ENCODE peak calls at places on chromosomes 7 and 10, in eight cellular contexts. One of them, this sample, is unnamed.

GRCh38 chr10:19713800-19714525 is 102.3 kb upstream of the PLXDC2 start:
- DNase-seq in IMR-90: no peak
- DNase-seq in H1: peak; percentile 44
- DNase-seq in HCT116: no peak
- DNase-seq in Peyer's patch: no peak
- DNase-seq in lower lobe of right lung: no peak
- DNase-seq in bronchial epithelial cell: no peak
- DNase-seq in esophagus muscularis mucosa: no peak
- DNase-seq in this sample: no peak

GRCh38 chr7:28130277-28130676 is 50.3 kb downstream of the JAZF1 start:
- DNase-seq in IMR-90: peak; percentile 95
- DNase-seq in lower lobe of right lung: no peak
- DNase-seq in bronchial epithelial cell: no peak
- DNase-seq in HCT116: no peak
- DNase-seq in Peyer's patch: no peak
- DNase-seq in H1: no peak
- DNase-seq in esophagus muscularis mucosa: no peak
- DNase-seq in this sample: peak; percentile 83

GRCh38 chr7:37757563-37757962 is 74.0 kb downstream of the GPR141 start:
- DNase-seq in Peyer's patch: no peak
- DNase-seq in HCT116: no peak
- DNase-seq in lower lobe of right lung: no peak
- DNase-seq in IMR-90: no peak
- DNase-seq in bronchial epithelial cell: no peak
- DNase-seq in esophagus muscularis mucosa: no peak
- DNase-seq in H1: no peak
- DNase-seq in this sample: no peak

GRCh38 chr10:73218466-73219191 is 28.4 kb downstream of the DNAJC9 start:
- DNase-seq in bronchial epithelial cell: peak; percentile 26
- DNase-seq in esophagus muscularis mucosa: no peak
- DNase-seq in HCT116: peak; percentile 19
- DNase-seq in H1: no peak
- DNase-seq in IMR-90: peak; percentile 28
- DNase-seq in Peyer's patch: no peak
- DNase-seq in lower lobe of right lung: no peak
- DNase-seq in this sample: no peak

GRCh38 chr10:99234739-99235468 is 748 bp downstream of the HPSE2 start:
- DNase-seq in HCT116: no peak
- DNase-seq in lower lobe of right lung: no peak
- DNase-seq in esophagus muscularis mucosa: no peak
- DNase-seq in bronchial epithelial cell: no peak
- DNase-seq in Peyer's patch: no peak
- DNase-seq in IMR-90: peak; percentile 0
- DNase-seq in H1: no peak
- DNase-seq in this sample: no peak

GRCh38 chr7:72244826-72245398 is 167.2 kb downstream of the CALN1 start:
- DNase-seq in IMR-90: no peak
- DNase-seq in lower lobe of right lung: no peak
- DNase-seq in bronchial epithelial cell: no peak
- DNase-seq in HCT116: no peak
- DNase-seq in H1: no peak
- DNase-seq in Peyer's patch: no peak
- DNase-seq in esophagus muscularis mucosa: no peak
- DNase-seq in this sample: no peak

GRCh38 chr10:110141185-110141584 is 66.2 kb upstream of the MXI1 start:
- DNase-seq in Peyer's patch: no peak
- DNase-seq in IMR-90: peak; percentile 21
- DNase-seq in HCT116: no peak
- DNase-seq in lower lobe of right lung: no peak
- DNase-seq in bronchial epithelial cell: peak; percentile 74
- DNase-seq in esophagus muscularis mucosa: no peak
- DNase-seq in H1: no peak
- DNase-seq in this sample: no peak

GRCh38 chr7:101923276-101923985 is 106.0 kb downstream of the CUX1 start:
- DNase-seq in H1: no peak
- DNase-seq in HCT116: no peak
- DNase-seq in Peyer's patch: no peak
- DNase-seq in IMR-90: peak; percentile 55
- DNase-seq in bronchial epithelial cell: no peak
- DNase-seq in lower lobe of right lung: peak; percentile 18
- DNase-seq in esophagus muscularis mucosa: no peak
- DNase-seq in this sample: peak; percentile 65

GRCh38 chr10:73413528-73414229 is at the start of gene ANXA7:
- DNase-seq in lower lobe of right lung: peak; percentile 97
- DNase-seq in Peyer's patch: peak; percentile 91
- DNase-seq in bronchial epithelial cell: peak; percentile 75
- DNase-seq in HCT116: peak; percentile 68
- DNase-seq in H1: peak; percentile 62
- DNase-seq in esophagus muscularis mucosa: peak; percentile 96
- DNase-seq in IMR-90: peak; percentile 75
- DNase-seq in this sample: peak; percentile 96

GRCh38 chr10:51031995-51032394 is 42.3 kb upstream of the PRKG1 start:
- DNase-seq in Peyer's patch: no peak
- DNase-seq in H1: no peak
- DNase-seq in esophagus muscularis mucosa: no peak
- DNase-seq in HCT116: no peak
- DNase-seq in bronchial epithelial cell: no peak
- DNase-seq in IMR-90: no peak
- DNase-seq in lower lobe of right lung: no peak
- DNase-seq in this sample: no peak
- TF ChIP-seq CTCF in Peyer's patch: no peak
- TF ChIP-seq CTCF in H1: no peak
- TF ChIP-seq CTCF in esophagus muscularis mucosa: no peak
- TF ChIP-seq CTCF in HCT116: no peak
- TF ChIP-seq CTCF in bronchial epithelial cell: no peak
- TF ChIP-seq CTCF in IMR-90: no peak
- TF ChIP-seq CTCF in lower lobe of right lung: no peak
- TF ChIP-seq CTCF in this sample: no peak

DNA sequence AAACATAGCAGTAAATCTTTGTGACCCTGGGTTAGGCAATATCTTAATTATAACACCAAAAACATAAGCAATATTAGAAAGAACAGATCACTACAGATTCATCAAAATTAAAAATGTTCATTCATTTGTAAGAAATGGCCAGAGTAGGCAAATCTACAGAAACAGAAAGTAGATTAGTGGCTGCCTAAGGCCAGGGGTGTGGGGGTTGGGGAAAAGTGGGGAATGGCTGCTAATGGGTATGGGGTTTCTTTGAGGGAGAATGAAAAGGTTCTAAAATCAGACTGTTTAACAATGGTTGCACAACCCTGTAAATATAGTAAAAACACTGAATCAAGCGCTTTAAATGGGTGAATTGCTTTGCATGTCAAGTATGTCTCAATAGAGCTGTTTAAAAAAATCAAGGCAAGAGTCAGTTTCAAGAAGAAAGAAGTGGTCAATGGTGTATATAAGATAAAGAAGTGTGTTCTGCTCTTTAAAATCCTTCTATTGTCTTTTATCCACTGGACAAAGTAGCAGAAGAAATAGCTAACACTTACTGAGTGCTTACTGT is 42.6 kb downstream of the CDK6 start:
- DNase-seq in lower lobe of right lung: no peak
- DNase-seq in esophagus muscularis mucosa: no peak
- DNase-seq in bronchial epithelial cell: no peak
- DNase-seq in H1: no peak
- DNase-seq in Peyer's patch: no peak
- DNase-seq in HCT116: no peak
- DNase-seq in IMR-90: peak; percentile 38
- DNase-seq in this sample: no peak
- H3K36me3 ChIP-seq in lower lobe of right lung: no peaks in the 10 kb centered on the region
- H3K36me3 ChIP-seq in esophagus muscularis mucosa: no peaks in the 10 kb centered on the region
- H3K36me3 ChIP-seq in bronchial epithelial cell: no peaks in the 10 kb centered on the region
- H3K36me3 ChIP-seq in H1: no peaks in the 10 kb centered on the region
- H3K36me3 ChIP-seq in Peyer's patch: no peaks in the 10 kb centered on the region
- H3K36me3 ChIP-seq in HCT116: no peaks in the 10 kb centered on the region
- H3K36me3 ChIP-seq in IMR-90: peaks cover 3% of the 10 kb centered on the region
- H3K36me3 ChIP-seq in this sample: no peaks in the 10 kb centered on the region

GRCh38 chr7:140649566-140650205 is 9.1 kb upstream of the DENND2A start:
- DNase-seq in IMR-90: peak; percentile 66
- DNase-seq in esophagus muscularis mucosa: no peak
- DNase-seq in HCT116: no peak
- DNase-seq in lower lobe of right lung: no peak
- DNase-seq in H1: no peak
- DNase-seq in bronchial epithelial cell: peak; percentile 64
- DNase-seq in Peyer's patch: no peak
- DNase-seq in this sample: peak; percentile 20

GRCh38 chr7:140645166-140645565 is 4.6 kb upstream of the DENND2A start:
- DNase-seq in IMR-90: no peak
- DNase-seq in H1: no peak
- DNase-seq in HCT116: no peak
- DNase-seq in esophagus muscularis mucosa: no peak
- DNase-seq in Peyer's patch: no peak
- DNase-seq in lower lobe of right lung: no peak
- DNase-seq in bronchial epithelial cell: no peak
- DNase-seq in this sample: peak; percentile 50

GRCh38 chr7:140650367-140650766 is 9.8 kb upstream of the DENND2A start:
- DNase-seq in HCT116: no peak
- DNase-seq in Peyer's patch: no peak
- DNase-seq in bronchial epithelial cell: no peak
- DNase-seq in H1: no peak
- DNase-seq in esophagus muscularis mucosa: no peak
- DNase-seq in lower lobe of right lung: no peak
- DNase-seq in IMR-90: no peak
- DNase-seq in this sample: peak; percentile 29

GRCh38 chr7:140643416-140643815 is 2.8 kb upstream of the DENND2A start:
- DNase-seq in IMR-90: no peak
- DNase-seq in H1: no peak
- DNase-seq in HCT116: no peak
- DNase-seq in lower lobe of right lung: no peak
- DNase-seq in Peyer's patch: no peak
- DNase-seq in bronchial epithelial cell: no peak
- DNase-seq in esophagus muscularis mucosa: no peak
- DNase-seq in this sample: peak; percentile 40

DNA sequence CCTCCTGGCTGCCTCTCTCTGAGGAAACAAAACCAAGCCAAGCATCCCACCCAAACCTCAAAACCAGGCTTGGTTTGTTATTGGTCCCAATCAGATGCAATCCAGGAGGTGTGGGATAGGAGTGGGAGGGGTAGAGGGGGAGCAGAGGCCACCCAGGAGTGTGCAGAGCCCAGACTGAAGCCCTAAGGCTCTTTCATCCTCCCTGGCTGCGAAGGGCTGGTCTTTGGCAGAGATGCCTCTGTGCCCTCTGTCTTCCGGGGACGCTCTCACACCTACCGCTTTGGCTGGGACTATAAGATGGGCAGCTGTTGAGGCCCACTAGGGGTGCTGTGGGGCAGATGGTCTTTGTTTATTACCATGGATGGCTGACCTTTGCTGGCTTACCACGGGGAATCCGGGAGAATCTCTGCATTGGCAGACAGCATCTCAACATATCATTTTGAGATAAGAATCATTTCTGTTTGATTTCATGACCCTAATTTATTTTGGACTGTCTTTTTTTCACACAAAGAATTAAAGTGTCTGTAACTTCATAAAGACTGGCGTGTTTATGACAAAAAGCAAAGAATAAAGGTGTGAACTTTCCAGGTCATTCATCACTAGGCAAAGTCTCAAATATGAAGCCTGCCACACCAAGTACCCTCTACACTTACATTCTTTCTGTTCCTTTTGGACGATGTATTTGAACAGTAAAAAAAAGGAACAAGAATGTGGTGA is 6.5 kb upstream of the DENND2A start:
- DNase-seq in HCT116: peak; percentile 50
- DNase-seq in H1: no peak
- DNase-seq in IMR-90: peak; percentile 37
- DNase-seq in Peyer's patch: peak; percentile 63
- DNase-seq in lower lobe of right lung: no peak
- DNase-seq in esophagus muscularis mucosa: no peak
- DNase-seq in bronchial epithelial cell: peak; percentile 33
- DNase-seq in this sample: peak; percentile 58
- TF ChIP-seq CTCF in HCT116: peak; percentile 92
- TF ChIP-seq CTCF in H1: peak; percentile 77
- TF ChIP-seq CTCF in IMR-90: peak; percentile 58
- TF ChIP-seq CTCF in Peyer's patch: no peak
- TF ChIP-seq CTCF in lower lobe of right lung: peak; percentile 50
- TF ChIP-seq CTCF in esophagus muscularis mucosa: peak; percentile 67
- TF ChIP-seq CTCF in bronchial epithelial cell: peak; percentile 60
- TF ChIP-seq CTCF in this sample: peak; percentile 14

GRCh38 chr7:50367570-50367969 is 63.1 kb downstream of the IKZF1 start:
- DNase-seq in lower lobe of right lung: no peak
- DNase-seq in Peyer's patch: no peak
- DNase-seq in H1: no peak
- DNase-seq in HCT116: no peak
- DNase-seq in IMR-90: no peak
- DNase-seq in esophagus muscularis mucosa: no peak
- DNase-seq in bronchial epithelial cell: no peak
- DNase-seq in this sample: no peak
- H3K36me3 ChIP-seq in lower lobe of right lung: no peaks in the 10 kb centered on the region
- H3K36me3 ChIP-seq in Peyer's patch: no peaks in the 10 kb centered on the region
- H3K36me3 ChIP-seq in H1: no peaks in the 10 kb centered on the region
- H3K36me3 ChIP-seq in HCT116: no peaks in the 10 kb centered on the region
- H3K36me3 ChIP-seq in IMR-90: no peaks in the 10 kb centered on the region
- H3K36me3 ChIP-seq in esophagus muscularis mucosa: no peaks in the 10 kb centered on the region
- H3K36me3 ChIP-seq in bronchial epithelial cell: no peaks in the 10 kb centered on the region
- H3K36me3 ChIP-seq in this sample: no peaks in the 10 kb centered on the region

This sample was measured in sigmoid colon.